ENCODE peak calls at places on chromosomes 11 and 22, in nine cellular contexts. N, P, K, F, U, O, D, J and G are unnamed samples.

GRCh38 chr22:38828616-38829205 is 15.1 kb downstream of the NPTXR start:
- DNase-seq in D (no peak), K (no peak), P (no peak), J (no peak), F (no peak), N (no peak), O (no peak), U (no peak), G (no peak)

GRCh38 chr11:126969865-126970479 is 30.6 kb downstream of the KIRREL3 start:
- DNase-seq in N (no peak), F (peak; percentile 54), P (no peak), O (no peak), D (peak; percentile 66), U (no peak), K (no peak), J (no peak), G (peak; percentile 53)

GRCh38 chr11:94669032-94669431 is 99.1 kb upstream of the AMOTL1 start:
- DNase-seq in O (no peak), U (no peak), J (no peak), N (no peak), K (no peak), D (no peak), P (no peak), F (no peak), G (no peak)

GRCh38 chr11:61679893-61680621 is at the start of gene DAGLA:
- DNase-seq in U (peak; percentile 79), N (peak; percentile 70), D (peak; percentile 73), F (peak; percentile 27), J (peak; percentile 75), P (peak; percentile 75), K (no peak), O (peak; percentile 76), G (peak; percentile 46)

GRCh38 chr11:34959770-34960169 is 43.4 kb downstream of the PDHX start:
- DNase-seq in U (no peak), D (no peak), P (no peak), K (no peak), O (no peak), J (no peak), N (no peak), F (no peak), G (no peak)

GRCh38 chr11:112881461-112881860 is 79.8 kb upstream of the NCAM1 start:
- DNase-seq in O (no peak), P (peak; percentile 82), J (peak; percentile 53), D (peak; percentile 88), K (no peak), F (no peak), U (peak; percentile 85), N (peak; percentile 75), G (peak; percentile 54)

GRCh38 chr11:46367244-46367915 is 14.1 kb upstream of the MDK start:
- DNase-seq in J (peak; percentile 62), P (peak; percentile 74), D (peak; percentile 86), N (peak; percentile 75), U (no peak), O (peak; percentile 81), K (no peak), F (peak; percentile 60), G (peak; percentile 44)

GRCh38 chr11:95147364-95147905 is 57.8 kb downstream of the ENDOD1 start:
- DNase-seq in F (peak; percentile 88), O (no peak), J (no peak), N (no peak), K (peak; percentile 41), P (no peak), D (no peak), U (peak; percentile 68), G (peak; percentile 95)

GRCh38 chr11:66559862-66560676 is 8.3 kb downstream of the CTSF start:
- DNase-seq in K (no peak), F (no peak), P (no peak), N (no peak), O (no peak), J (no peak), U (no peak), D (no peak), G (no peak)

DNA sequence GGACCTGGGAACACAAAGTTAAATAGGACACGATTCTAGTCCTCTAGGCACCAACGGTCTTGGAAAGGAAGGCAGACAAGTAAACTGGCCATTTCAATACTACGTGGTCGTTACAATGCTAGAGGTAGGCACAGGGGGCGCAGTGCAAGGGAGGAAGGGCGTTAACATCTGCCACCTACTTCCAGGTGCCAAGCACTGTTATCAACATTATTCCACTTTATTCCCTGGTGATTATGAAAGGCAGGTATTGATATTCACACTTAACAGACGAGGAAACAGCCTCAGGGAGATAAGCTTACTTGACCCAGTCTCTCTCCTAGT is 760 bp upstream of the TAF10 start:
- DNase-seq in K (no peak), U (no peak), J (no peak), P (no peak), N (no peak), O (no peak), F (no peak), D (peak; percentile 81), G (no peak)
- TF ChIP-seq CTCF in K (peak; percentile 60), U (peak; percentile 34), J (peak; percentile 40), P (peak; percentile 26), N (peak; percentile 52), O (peak; percentile 49), F (peak; percentile 38), D (peak; percentile 75), G (peak; percentile 56)

GRCh38 chr22:46769706-46770105 is 7.3 kb downstream of the TBC1D22A start:
- DNase-seq in U (no peak), K (no peak), P (no peak), F (no peak), D (no peak), N (no peak), O (no peak), J (no peak), G (no peak)
- H3K4me3 ChIP-seq in U (no peak overlapping the region), K (no peak overlapping the region), P (no peak overlapping the region), F (no peak overlapping the region), D (no peak overlapping the region), N (no peak overlapping the region), O (no peak overlapping the region), J (no peak overlapping the region), G (no peak overlapping the region)

GRCh38 chr11:123062892-123063395 is 1.0 kb upstream of the HSPA8 start:
- DNase-seq in N (no peak), F (no peak), D (peak; percentile 64), U (no peak), K (peak; percentile 4), P (no peak), O (no peak), J (no peak), G (peak; percentile 62)
- TF ChIP-seq CTCF in N (no peak), F (no peak), D (no peak), U (no peak), K (no peak), P (no peak), O (no peak), J (no peak), G (no peak)

DNA sequence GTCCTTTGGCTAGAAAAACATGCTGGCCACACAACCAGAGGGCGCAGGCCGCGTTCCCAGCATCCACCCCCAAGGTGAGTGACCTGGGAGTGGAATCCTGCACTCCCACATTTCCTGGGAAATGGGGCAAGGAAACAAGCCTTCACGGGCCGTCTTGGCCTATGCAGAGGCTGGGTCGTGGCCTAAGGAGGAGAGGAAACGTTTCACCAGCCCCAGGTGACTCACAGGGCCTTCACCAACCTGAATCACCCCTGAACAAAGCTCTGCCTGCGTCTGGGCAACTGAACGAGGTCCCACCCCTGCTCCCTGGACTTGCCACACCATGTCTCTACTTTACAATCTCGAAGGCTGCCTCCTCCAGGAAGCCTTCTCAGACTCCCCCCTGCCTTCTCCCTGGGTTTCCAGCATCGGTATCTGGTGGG is 13.2 kb downstream of the MYH9 start:
- DNase-seq in F (peak; percentile 71), J (no peak), P (no peak), U (no peak), O (peak; percentile 68), K (no peak), D (no peak), N (no peak), G (peak; percentile 56)
- H3K4me3 ChIP-seq in F (no peak overlapping the region), J (no peak overlapping the region), P (no peak overlapping the region), U (no peak overlapping the region), O (peak overlapping the region; percentile 23), K (no peak overlapping the region), D (no peak overlapping the region), N (no peak overlapping the region), G (no peak overlapping the region)

DNA sequence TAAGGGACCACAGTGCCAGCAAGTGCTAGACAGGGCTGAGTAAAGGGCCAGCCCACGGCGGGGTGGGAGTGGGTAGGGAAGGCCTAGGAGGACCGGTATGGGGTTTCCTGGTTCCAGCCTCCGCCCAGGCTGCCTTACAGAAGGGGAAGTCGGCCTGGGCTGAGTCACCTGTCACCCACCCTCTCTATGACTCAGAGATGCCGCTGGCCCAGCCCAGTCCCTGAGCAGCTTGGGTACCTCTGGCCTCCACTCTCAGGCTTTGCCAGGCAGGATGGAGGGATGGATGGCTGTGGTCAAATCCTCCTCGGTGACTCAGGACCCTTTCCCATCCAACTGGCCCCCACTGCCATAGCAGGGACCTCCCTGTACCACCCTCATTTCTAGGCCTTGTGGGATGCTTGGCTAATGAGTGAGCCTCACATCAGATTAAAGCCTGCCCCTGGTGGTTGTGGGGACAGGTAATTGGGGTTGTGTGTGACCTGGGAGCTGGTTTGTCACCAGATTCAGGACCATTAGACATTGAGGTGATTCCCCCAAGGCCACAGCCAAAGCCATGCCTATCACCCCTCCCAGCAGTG is 13.9 kb downstream of the SLC35E4 start:
- DNase-seq in K (no peak), P (peak; percentile 26), O (peak; percentile 77), U (no peak), D (no peak), N (peak; percentile 24), F (peak; percentile 89), J (peak; percentile 45), G (peak; percentile 80)
- TF ChIP-seq CTCF in K (no peak), P (no peak), O (no peak), U (no peak), D (no peak), N (no peak), F (no peak), J (no peak), G (peak; percentile 14)

DNA sequence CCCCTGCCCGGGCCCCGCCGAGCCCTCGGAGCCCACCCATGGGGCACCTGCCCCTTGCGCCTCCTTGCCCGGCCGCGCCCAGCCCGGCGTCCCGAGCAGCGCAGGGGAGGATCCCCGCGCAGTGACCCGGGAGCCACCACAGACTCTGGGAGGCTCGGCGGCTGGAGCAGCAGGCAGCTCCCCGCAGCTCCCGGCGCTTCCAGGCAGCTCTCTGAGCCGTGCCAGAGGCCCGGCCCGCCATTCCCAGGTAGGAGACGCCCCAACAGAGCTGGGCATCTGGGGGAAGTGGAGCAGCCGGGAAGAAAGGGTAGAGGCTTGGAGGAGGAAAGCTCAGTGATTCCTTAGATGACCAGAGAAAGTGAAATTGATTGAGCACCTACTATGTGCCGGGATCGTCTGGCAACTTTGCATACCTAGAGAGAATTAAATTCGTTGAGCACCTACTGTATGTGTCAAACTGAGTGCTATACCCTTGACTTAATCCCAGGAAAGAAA is 670 bp downstream of the RASD2 start:
- DNase-seq in D (peak; percentile 66), O (no peak), N (no peak), J (no peak), P (no peak), F (no peak), K (no peak), U (no peak), G (no peak)
- H3K4me3 ChIP-seq in D (peak overlapping the region; percentile 72), O (peak overlapping the region; percentile 57), N (peak overlapping the region; percentile 71), J (no peak overlapping the region), P (peak overlapping the region; percentile 59), F (peak overlapping the region; percentile 52), K (no peak overlapping the region), U (peak overlapping the region; percentile 58), G (no peak overlapping the region)

GRCh38 chr22:41197046-41197807 is 7.9 kb upstream of the L3MBTL2 start:
- DNase-seq in U (peak; percentile 69), J (peak; percentile 84), F (peak; percentile 46), N (peak; percentile 87), O (peak; percentile 83), P (peak; percentile 88), D (peak; percentile 89), K (no peak), G (peak; percentile 30)
- TF ChIP-seq CTCF in U (no peak), J (no peak), F (no peak), N (peak; percentile 29), O (no peak), P (no peak), D (peak; percentile 9), K (peak; percentile 24), G (peak; percentile 25)

GRCh38 chr22:29141078-29141688 is 64.5 kb upstream of the EMID1 start:
- DNase-seq in K (no peak), J (no peak), U (no peak), D (no peak), P (no peak), F (no peak), O (no peak), N (no peak), G (no peak)
- H3K4me3 ChIP-seq in K (no peak overlapping the region), J (no peak overlapping the region), U (no peak overlapping the region), D (no peak overlapping the region), P (no peak overlapping the region), F (no peak overlapping the region), O (no peak overlapping the region), N (no peak overlapping the region), G (no peak overlapping the region)